ENCODE peak calls at places on chromosomes 6 and 20, in eight cellular contexts. J, G, M, A, N, H, D and E are unnamed samples.

GRCh38 chr20:40160151-40160550 is 528.9 kb downstream of the MAFB start:
- DNase-seq in J (no peak), G (no peak), A (no peak), H (peak; percentile 82), M (peak; percentile 55), D (peak; percentile 20), N (peak; percentile 72), E (peak; percentile 10)

GRCh38 chr6:127968394-127968793 is 67.5 kb upstream of the THEMIS start:
- DNase-seq in M (no peak), J (no peak), G (no peak), H (no peak), D (no peak), N (no peak), A (no peak), E (no peak)

GRCh38 chr20:59564171-59564570 is 40.2 kb upstream of the PHACTR3 start:
- DNase-seq in H (no peak), G (no peak), A (no peak), J (peak; percentile 40), N (no peak), D (no peak), M (no peak), E (no peak)

GRCh38 chr20:35295674-35296073 is 3.4 kb upstream of the FAM83C start:
- DNase-seq in A (peak; percentile 30), M (no peak), G (no peak), J (no peak), N (no peak), D (no peak), H (no peak), E (no peak)

GRCh38 chr20:38231786-38232130 is 28.8 kb downstream of the KIAA1755 start:
- DNase-seq in N (peak; percentile 46), J (no peak), M (peak; percentile 80), G (no peak), D (no peak), H (peak; percentile 87), A (no peak), E (no peak)

GRCh38 chr6:169188051-169188863 is 65.4 kb downstream of the THBS2 start:
- DNase-seq in H (peak; percentile 85), G (no peak), M (peak; percentile 96), A (no peak), J (no peak), D (no peak), N (peak; percentile 48), E (no peak)

GRCh38 chr6:168877821-168878282 is 375.8 kb downstream of the THBS2 start:
- DNase-seq in G (no peak), N (peak; percentile 34), D (no peak), J (no peak), A (no peak), M (no peak), H (no peak), E (no peak)

GRCh38 chr6:169223006-169223405 is 30.6 kb downstream of the THBS2 start:
- DNase-seq in A (no peak), H (no peak), G (no peak), J (no peak), M (no peak), N (no peak), D (no peak), E (no peak)

GRCh38 chr6:165244524-165245247 is 64.7 kb downstream of the C6orf118 start:
- DNase-seq in G (no peak), H (no peak), J (no peak), D (no peak), N (no peak), A (no peak), M (no peak), E (no peak)

GRCh38 chr6:165245287-165245686 is 64.1 kb downstream of the C6orf118 start:
- DNase-seq in J (no peak), A (no peak), H (peak; percentile 56), N (peak; percentile 23), G (no peak), D (no peak), M (peak; percentile 30), E (no peak)

GRCh38 chr6:165249808-165250207 is 59.6 kb downstream of the C6orf118 start:
- DNase-seq in M (no peak), N (no peak), G (no peak), A (no peak), J (no peak), D (no peak), H (no peak), E (no peak)

GRCh38 chr6:165243801-165244200 is 65.6 kb downstream of the C6orf118 start:
- DNase-seq in N (no peak), G (no peak), J (no peak), D (no peak), M (no peak), H (no peak), A (no peak), E (no peak)

DNA sequence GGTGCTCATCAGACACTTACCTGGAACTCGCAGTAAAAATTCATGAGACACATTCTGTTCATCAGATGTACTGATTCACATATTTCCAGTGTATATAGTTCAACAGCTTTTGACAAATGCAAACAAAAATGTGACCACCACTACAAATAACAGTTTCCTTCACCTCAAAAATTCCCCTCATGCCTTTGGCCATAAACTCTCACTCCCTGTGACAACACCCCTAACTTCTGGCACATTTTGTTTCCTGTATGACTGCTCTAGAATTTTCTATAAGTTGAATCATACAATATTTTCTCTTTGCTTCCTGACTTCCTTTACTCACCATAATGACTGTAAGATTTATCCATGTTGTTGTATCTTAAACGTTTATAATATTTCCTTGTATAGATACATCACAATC is 63.7 kb downstream of the C6orf118 start:
- DNase-seq in A (no peak), G (no peak), D (no peak), M (no peak), J (no peak), N (no peak), H (peak; percentile 19), E (no peak)
- TF ChIP-seq CTCF in A (no peak), G (no peak), D (no peak), M (no peak), J (no peak), N (no peak), H (no peak), E (no peak)

GRCh38 chr20:33936651-33937050 is 57.1 kb upstream of the RALY start:
- DNase-seq in N (no peak), M (no peak), H (no peak), J (no peak), G (no peak), D (no peak), A (no peak), E (no peak)

GRCh38 chr20:33927703-33928102 is 66.0 kb upstream of the RALY start:
- DNase-seq in A (no peak), M (no peak), D (no peak), G (no peak), J (no peak), H (no peak), N (no peak), E (no peak)

GRCh38 chr20:33929917-33930316 is 63.8 kb upstream of the RALY start:
- DNase-seq in H (no peak), D (no peak), A (no peak), G (no peak), N (no peak), J (no peak), M (no peak), E (no peak)

DNA sequence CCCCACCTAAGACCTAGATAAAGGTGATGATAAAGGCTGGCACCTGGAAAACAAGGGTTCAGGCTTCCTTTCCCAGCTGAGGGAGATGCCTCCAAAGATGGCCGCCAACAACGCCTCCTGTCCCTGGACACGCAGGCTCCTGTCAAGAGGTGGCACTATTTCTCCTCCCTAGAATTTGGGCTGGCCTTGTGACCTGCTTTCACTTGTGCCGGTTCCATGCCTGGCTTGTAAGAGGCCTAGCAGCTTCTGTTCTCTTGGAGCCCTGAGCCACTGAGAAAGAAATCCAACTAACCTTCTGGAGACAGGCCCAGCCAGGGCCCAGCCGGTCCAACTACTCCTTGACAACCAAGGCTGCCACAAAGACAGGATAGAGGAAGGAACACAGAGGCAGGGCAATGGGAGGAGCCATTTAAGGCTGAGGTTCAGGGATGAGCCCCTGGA is 60.2 kb upstream of the RALY start:
- DNase-seq in G (peak; percentile 51), A (peak; percentile 74), N (peak; percentile 53), J (peak; percentile 75), M (peak; percentile 27), D (peak; percentile 73), H (peak; percentile 64), E (peak; percentile 31)
- TF ChIP-seq CTCF in G (peak; percentile 23), A (no peak), N (peak; percentile 31), J (peak; percentile 46), M (peak; percentile 45), D (peak; percentile 87), H (peak; percentile 62), E (peak; percentile 61)

DNA sequence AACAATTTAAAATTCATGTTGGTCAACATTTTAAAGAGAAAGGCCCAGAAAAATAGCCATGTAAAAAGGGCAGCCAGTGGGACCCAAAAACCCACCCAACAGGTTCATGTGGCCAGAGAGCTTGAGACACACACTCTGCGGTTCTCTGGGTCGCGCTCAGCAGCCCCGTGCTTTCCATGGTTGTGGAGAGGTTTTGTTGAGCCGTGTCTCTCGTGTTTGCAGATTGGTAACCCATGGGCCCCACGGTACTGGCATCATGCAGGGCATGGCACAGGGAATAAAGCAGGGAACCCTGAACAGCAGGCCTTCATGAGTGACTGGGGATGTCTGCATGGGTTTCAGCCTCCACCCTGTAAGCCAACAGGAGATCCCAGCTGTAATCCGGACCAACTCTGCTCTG is 127.7 kb upstream of the CST7 start:
- DNase-seq in G (no peak), J (no peak), D (no peak), H (no peak), M (no peak), N (no peak), A (peak; percentile 61), E (no peak)
- TF ChIP-seq CTCF in G (no peak), J (no peak), D (no peak), H (no peak), M (no peak), N (no peak), A (no peak), E (no peak)

GRCh38 chr6:2581611-2582010 is 169.1 kb downstream of the MYLK4 start:
- DNase-seq in J (no peak), N (no peak), A (no peak), M (no peak), G (no peak), H (no peak), D (no peak), E (no peak)

GRCh38 chr6:2583459-2583858 is 167.3 kb downstream of the MYLK4 start:
- DNase-seq in G (no peak), A (no peak), M (no peak), N (no peak), D (no peak), H (no peak), J (no peak), E (no peak)

GRCh38 chr6:2579789-2580570 is 170.7 kb downstream of the MYLK4 start:
- DNase-seq in M (no peak), G (no peak), D (no peak), J (no peak), N (no peak), A (no peak), H (no peak), E (no peak)

GRCh38 chr6:2580996-2581395 is 169.7 kb downstream of the MYLK4 start:
- DNase-seq in D (no peak), H (no peak), M (no peak), A (no peak), J (no peak), G (no peak), N (no peak), E (no peak)

DNA sequence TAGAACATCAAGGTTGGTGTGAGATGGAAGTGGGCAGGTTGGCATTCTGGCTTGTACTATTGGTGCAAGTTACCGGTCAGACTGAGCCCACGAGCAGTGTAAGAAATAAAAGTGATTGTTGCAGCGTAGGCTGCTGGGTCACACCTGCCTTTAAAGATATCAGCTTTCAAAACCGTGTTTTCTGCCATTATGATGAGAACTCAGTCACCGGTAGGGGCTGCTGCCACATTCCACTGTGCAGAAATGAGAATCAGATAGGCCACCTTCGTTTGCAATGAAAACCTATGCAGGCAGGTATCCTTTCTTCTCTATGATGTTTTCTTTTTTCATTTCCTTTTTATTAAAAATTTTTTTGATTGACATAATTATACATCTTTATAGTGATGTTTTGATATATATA is 168.5 kb downstream of the MYLK4 start:
- DNase-seq in J (no peak), M (no peak), G (no peak), N (no peak), A (no peak), H (no peak), D (no peak), E (no peak)
- TF ChIP-seq CTCF in J (no peak), M (no peak), G (no peak), N (no peak), A (no peak), H (no peak), D (no peak), E (no peak)